ENCODE peak calls at places on chromosomes 6 and 20, in six cellular contexts. C, F, N, K, Q and J are unnamed samples.

GRCh38 chr6:46269447-46270229 is 98.9 kb upstream of the ENPP5 start:
- DNase-seq in C (peak; percentile 70), F (no peak), K (peak; percentile 78), N (no peak), Q (peak; percentile 15), J (no peak)

GRCh38 chr6:24064106-24064505 is 61.9 kb upstream of the NRSN1 start:
- DNase-seq in N (no peak), Q (no peak), F (no peak), C (no peak), K (peak; percentile 47), J (no peak)

GRCh38 chr6:89146748-89147715 is 1.2 kb downstream of the PM20D2 start:
- DNase-seq in C (no peak), Q (no peak), F (peak; percentile 6), K (no peak), N (no peak), J (peak; percentile 35)

GRCh38 chr6:167643716-167644115 is 183.0 kb upstream of the AFDN start:
- DNase-seq in F (no peak), Q (no peak), K (no peak), N (no peak), C (no peak), J (no peak)

GRCh38 chr20:43840382-43841070 is 74.1 kb upstream of the TOX2 start:
- DNase-seq in Q (no peak), N (peak; percentile 35), F (peak; percentile 80), K (no peak), C (no peak), J (no peak)

GRCh38 chr20:34437330-34437986 is 74.4 kb downstream of the ITCH start:
- DNase-seq in K (no peak), Q (no peak), N (no peak), C (no peak), F (no peak), J (no peak)

GRCh38 chr6:18405477-18406293 is 18.5 kb downstream of the RNF144B start:
- DNase-seq in C (no peak), N (no peak), Q (no peak), K (no peak), F (peak; percentile 6), J (no peak)

GRCh38 chr6:41462033-41462432 is 84.1 kb upstream of the FOXP4 start:
- DNase-seq in K (no peak), Q (no peak), F (no peak), C (no peak), N (no peak), J (no peak)

GRCh38 chr6:98054453-98054852 is 771.4 kb upstream of the MMS22L start:
- DNase-seq in N (no peak), C (no peak), F (no peak), Q (no peak), K (no peak), J (no peak)

GRCh38 chr6:135089901-135090300 is 35.3 kb upstream of the HBS1L start:
- DNase-seq in K (no peak), N (no peak), F (no peak), Q (no peak), C (no peak), J (no peak)

GRCh38 chr20:57851786-57852185 is 142.0 kb upstream of the PMEPA1 start:
- DNase-seq in K (no peak), F (no peak), Q (no peak), C (no peak), N (no peak), J (no peak)

GRCh38 chr20:63232235-63233060 is 3.3 kb upstream of the BIRC7 start:
- DNase-seq in N (no peak), K (no peak), F (peak; percentile 93), Q (no peak), C (no peak), J (peak; percentile 34)

GRCh38 chr6:2818593-2818992 is 23.1 kb downstream of the SERPINB1 start:
- DNase-seq in K (no peak), C (no peak), F (no peak), Q (peak; percentile 44), N (no peak), J (no peak)

GRCh38 chr20:5222919-5223634 is 93.7 kb downstream of the PROKR2 start:
- DNase-seq in Q (peak; percentile 47), F (peak; percentile 71), C (no peak), N (peak; percentile 26), K (peak; percentile 45), J (peak; percentile 55)

GRCh38 chr20:25178563-25179438 is 16.7 kb upstream of the ENTPD6 start:
- DNase-seq in F (peak; percentile 89), K (peak; percentile 54), C (no peak), Q (peak; percentile 46), N (no peak), J (peak; percentile 87)

GRCh38 chr6:169452117-169452868 is 198.6 kb upstream of the THBS2 start:
- DNase-seq in Q (peak; percentile 39), N (no peak), F (no peak), K (peak; percentile 81), C (peak; percentile 71), J (no peak)

GRCh38 chr20:34720266-34720665 is 16.1 kb downstream of the TP53INP2 start:
- DNase-seq in C (no peak), K (peak; percentile 40), F (no peak), N (no peak), Q (no peak), J (no peak)

GRCh38 chr6:90305800-90306448 is 9.3 kb upstream of the BACH2 start:
- DNase-seq in F (no peak), C (no peak), K (no peak), Q (no peak), N (no peak), J (no peak)

GRCh38 chr20:59177266-59178250 is 13.9 kb downstream of the ZNF831 start:
- DNase-seq in C (no peak), K (no peak), N (no peak), Q (no peak), F (no peak), J (no peak)

DNA sequence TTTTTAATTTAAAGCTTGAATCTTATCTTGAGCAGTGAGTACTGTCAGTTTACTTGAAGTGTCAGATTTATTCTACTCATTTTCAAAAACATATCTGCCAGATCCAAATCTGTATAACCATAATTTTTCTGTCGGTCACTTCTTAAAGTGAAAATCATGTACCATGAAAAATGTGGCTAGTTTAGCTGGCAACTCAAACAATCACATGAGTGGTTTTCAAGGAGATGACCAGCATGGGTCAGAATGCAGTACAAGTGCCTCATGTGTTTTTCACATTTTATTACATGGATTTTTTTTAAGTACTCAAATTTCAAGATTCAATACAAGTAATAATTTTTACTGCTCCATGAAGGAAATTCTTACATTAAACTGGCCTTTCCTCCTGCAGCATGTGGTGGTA is 11.0 kb upstream of the SAMD5 start:
- DNase-seq in F (no peak), C (no peak), K (no peak), N (no peak), Q (no peak), J (no peak)
- H3K9me3 ChIP-seq in F (peaks cover 8% of the 10 kb centered on the region), C (peaks cover 12% of the 10 kb centered on the region), K (no peaks in the 10 kb centered on the region), N (no peaks in the 10 kb centered on the region), Q (no peaks in the 10 kb centered on the region), J (peaks cover 8% of the 10 kb centered on the region)

GRCh38 chr6:43172127-43173007 is 1.3 kb downstream of the SRF start:
- DNase-seq in C (peak; percentile 79), K (peak; percentile 70), N (peak; percentile 55), F (no peak), Q (peak; percentile 53), J (peak; percentile 91)
- TF ChIP-seq POLR2A in C (no peak), K (peak; percentile 47), N (no peak), F (no peak), Q (no peak), J (no peak)

GRCh38 chr6:331622-332521 is 39.6 kb downstream of the DUSP22 start:
- DNase-seq in N (peak; percentile 74), F (no peak), Q (no peak), C (no peak), K (no peak), J (no peak)
- H3K9me3 ChIP-seq in N (no peaks in the 10 kb centered on the region), F (no peaks in the 10 kb centered on the region), Q (no peaks in the 10 kb centered on the region), C (no peaks in the 10 kb centered on the region), K (no peaks in the 10 kb centered on the region), J (no peaks in the 10 kb centered on the region)

DNA sequence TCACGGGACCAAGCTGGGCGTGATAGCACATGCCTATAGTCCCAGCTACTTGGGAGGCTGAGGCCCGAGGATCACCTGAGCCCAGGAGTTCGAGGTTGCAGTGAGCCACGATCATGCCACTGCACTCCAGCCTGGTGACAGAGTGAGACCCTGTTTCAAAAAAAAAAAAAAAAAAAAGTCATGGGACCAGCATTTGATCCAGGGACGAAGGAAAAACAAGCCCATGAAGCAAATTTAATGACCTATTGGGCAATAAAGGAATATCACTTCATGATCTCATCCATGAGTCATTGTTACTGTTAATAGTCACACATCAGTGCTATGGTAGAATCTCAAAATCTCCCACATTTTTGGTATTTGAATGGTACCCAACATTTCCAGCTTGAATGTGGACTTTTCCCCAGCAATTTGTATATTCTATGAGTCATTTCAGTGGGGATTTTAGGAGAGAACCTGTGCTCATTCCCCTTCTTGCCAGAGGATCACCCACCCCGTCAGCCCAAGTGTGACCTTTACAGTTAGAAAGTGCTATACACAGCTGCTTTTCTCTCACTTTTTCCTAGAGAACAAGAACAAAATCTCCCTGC is 8.5 kb upstream of the SOD2 start:
- DNase-seq in K (no peak), N (no peak), Q (peak; percentile 41), F (peak; percentile 49), C (no peak), J (no peak)
- TF ChIP-seq POLR2A in K (no peak), N (no peak), Q (no peak), F (no peak), C (no peak), J (no peak)

GRCh38 chr20:31418307-31418706 is 12.3 kb upstream of the DEFB121 start:
- DNase-seq in F (no peak), C (no peak), Q (no peak), K (no peak), N (no peak), J (no peak)

GRCh38 chr20:31410011-31410410 is 4.0 kb upstream of the DEFB121 start:
- DNase-seq in K (no peak), Q (no peak), F (no peak), N (no peak), C (no peak), J (no peak)

GRCh38 chr20:31414381-31414780 is 8.4 kb upstream of the DEFB121 start:
- DNase-seq in F (no peak), C (no peak), N (no peak), Q (no peak), K (no peak), J (no peak)
- H3K9me3 ChIP-seq in F (no peaks in the 10 kb centered on the region), C (no peaks in the 10 kb centered on the region), N (no peaks in the 10 kb centered on the region), Q (no peaks in the 10 kb centered on the region), K (no peaks in the 10 kb centered on the region), J (no peaks in the 10 kb centered on the region)